ENCODE peak calls at places on chromosomes 4 and X, in four cellular contexts. P, N, M and F are unnamed samples.

GRCh38 chrX:2614911-2615310 is 76.2 kb upstream of the CD99 start:
- DNase-seq in P (no peak), M (peak; percentile 78), N (no peak), F (no peak)

GRCh38 chr4:83107636-83108035 is 6.9 kb downstream of the PLAC8 start:
- DNase-seq in M (no peak), P (no peak), N (no peak), F (no peak)

GRCh38 chr4:99404595-99405287 is 30.4 kb downstream of the ADH7 start:
- DNase-seq in M (peak; percentile 96), N (no peak), P (peak; percentile 52), F (no peak)

GRCh38 chrX:14753436-14753835 is 119.4 kb downstream of the FANCB start:
- DNase-seq in P (no peak), M (no peak), N (no peak), F (no peak)

GRCh38 chr4:99062120-99062519 is 26.5 kb downstream of the ADH5 start:
- DNase-seq in N (no peak), M (no peak), P (no peak), F (no peak)

GRCh38 chr4:125789018-125789417 is 474.3 kb downstream of the FAT4 start:
- DNase-seq in P (no peak), N (no peak), M (peak; percentile 40), F (no peak)

GRCh38 chr4:145732416-145732815 is 52.5 kb downstream of the C4orf51 start:
- DNase-seq in N (no peak), P (no peak), M (no peak), F (no peak)

GRCh38 chr4:148207074-148207473 is 235.1 kb downstream of the NR3C2 start:
- DNase-seq in N (no peak), P (no peak), M (no peak), F (no peak)

GRCh38 chr4:176377705-176378302 is 58.0 kb downstream of the SPCS3 start:
- DNase-seq in M (peak; percentile 51), N (no peak), P (peak; percentile 63), F (no peak)

GRCh38 chr4:152106113-152106763 is 345.4 kb upstream of the GATB start:
- DNase-seq in N (peak; percentile 49), P (no peak), M (peak; percentile 96), F (no peak)

GRCh38 chrX:20742106-20742505 is 475.4 kb upstream of the RPS6KA3 start:
- DNase-seq in N (no peak), M (peak; percentile 33), P (no peak), F (no peak)

GRCh38 chr4:31793907-31794306 is 1073.7 kb downstream of the PCDH7 start:
- DNase-seq in P (no peak), M (peak; percentile 7), N (no peak), F (no peak)

GRCh38 chrX:97563531-97564133 is 679.9 kb downstream of the RPA4 start:
- DNase-seq in N (peak; percentile 26), M (peak; percentile 77), P (peak; percentile 92), F (no peak)

GRCh38 chr4:84622959-84623358 is 40.0 kb downstream of the CDS1 start:
- DNase-seq in N (no peak), M (no peak), P (no peak), F (no peak)

GRCh38 chrX:150007356-150007755 is 69.1 kb upstream of the EOLA2 start:
- DNase-seq in M (no peak), N (no peak), P (no peak), F (no peak)

GRCh38 chrX:18769812-18770573 is 62.5 kb downstream of the PPEF1 start:
- DNase-seq in N (no peak), M (peak; percentile 48), P (no peak), F (no peak)

GRCh38 chr4:156974264-156974663 is 2.7 kb upstream of the PDGFC start:
- DNase-seq in N (no peak), M (peak; percentile 84), P (no peak), F (no peak)

GRCh38 chr4:41334182-41334581 is 77.5 kb downstream of the UCHL1 start:
- DNase-seq in N (no peak), M (no peak), P (no peak), F (no peak)

DNA sequence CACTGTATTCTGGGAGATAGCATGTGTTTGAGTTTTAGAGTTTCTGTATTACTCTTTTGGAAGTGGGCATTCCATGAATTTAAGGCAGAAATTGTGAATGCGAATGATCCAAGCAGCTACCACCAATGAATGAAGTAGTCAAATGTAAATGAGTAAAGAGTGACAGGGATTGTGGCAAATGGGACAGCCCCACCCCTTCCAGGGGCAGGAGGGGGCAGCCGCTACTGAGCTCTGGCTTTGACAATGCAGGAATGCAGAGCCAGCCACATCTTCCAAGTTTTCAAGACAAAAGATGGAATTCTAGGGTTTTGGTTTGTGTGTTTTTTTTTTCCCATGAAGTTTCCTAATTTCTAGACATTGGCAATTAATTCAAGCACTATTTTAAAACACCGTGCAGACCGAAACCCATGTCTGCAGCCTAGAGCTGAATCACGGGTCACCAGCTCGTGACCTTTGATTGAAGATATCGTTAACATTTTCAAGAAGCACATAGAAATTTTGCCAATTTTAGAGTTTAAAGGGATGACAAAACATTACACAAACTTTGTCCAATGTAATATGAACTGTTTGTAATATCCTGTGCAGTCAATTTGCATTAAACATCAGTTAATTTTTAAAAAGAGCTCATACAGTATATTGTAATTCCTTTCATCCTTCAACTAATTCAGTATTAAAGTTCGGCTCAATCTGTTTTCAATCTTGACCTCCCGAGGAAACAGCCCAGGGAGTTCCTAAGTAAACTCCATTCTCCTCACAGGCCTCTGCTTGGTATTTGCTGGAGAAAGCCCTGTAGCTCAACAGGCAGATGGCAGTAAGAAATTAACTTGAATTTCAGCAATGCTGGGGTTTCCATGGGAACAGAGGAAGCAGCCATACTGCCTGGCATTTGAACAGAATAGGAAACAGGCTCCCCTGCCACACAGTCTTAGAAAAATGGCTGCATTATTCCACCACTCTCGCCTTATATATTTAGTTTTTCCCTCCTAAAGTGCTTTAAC is 83.4 kb downstream of the UCHL1 start:
- DNase-seq in N (no peak), M (peak; percentile 90), P (no peak), F (no peak)
- TF ChIP-seq CTCF in N (no peak), M (peak; percentile 26), P (no peak), F (peak; percentile 33)

DNA sequence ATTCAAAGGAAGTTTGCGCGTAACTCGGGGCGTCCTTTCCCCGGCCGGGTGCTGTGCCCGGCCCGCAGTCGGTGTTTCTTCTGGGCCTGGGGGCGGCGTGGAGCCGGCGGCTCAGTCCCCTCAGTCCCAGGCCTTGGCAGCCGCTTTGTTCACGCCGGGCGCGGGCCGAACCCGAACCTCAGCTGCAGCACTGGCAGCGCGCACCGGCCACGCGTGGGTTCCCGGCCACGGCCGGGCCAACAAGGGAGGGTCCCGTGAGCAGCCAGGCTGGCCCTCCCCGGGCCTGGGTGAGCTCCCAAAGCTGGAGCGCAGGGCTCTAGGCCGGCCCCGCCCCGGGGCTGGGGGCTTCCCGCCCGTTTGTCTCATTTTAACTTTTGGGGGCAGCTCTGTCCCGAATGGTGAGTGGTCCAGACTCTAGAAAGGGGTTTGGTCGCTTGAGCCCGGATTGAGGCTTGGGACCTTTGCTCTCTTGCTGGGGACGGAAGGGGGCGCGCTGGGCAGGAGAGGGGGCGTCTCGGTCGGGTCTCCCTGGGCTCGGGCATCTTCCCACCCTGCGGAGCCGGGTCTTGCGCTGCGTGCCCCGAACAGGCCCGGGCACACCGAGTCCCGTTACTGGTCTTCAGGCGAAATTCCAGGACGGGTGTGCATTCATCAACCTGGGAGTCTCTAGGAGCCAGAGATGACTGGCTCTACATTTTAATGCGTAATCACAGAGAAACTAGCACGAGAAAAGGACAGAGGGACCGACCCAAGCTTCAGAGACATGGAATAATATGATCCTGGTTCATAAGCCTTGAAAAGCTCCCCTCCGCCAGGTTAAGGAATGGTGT is 177.1 kb downstream of the CBR4 start:
- DNase-seq in N (peak; percentile 62), M (no peak), P (no peak), F (no peak)
- TF ChIP-seq CTCF in N (peak; percentile 30), M (peak; percentile 36), P (no peak), F (no peak)

GRCh38 chrX:130415201-130415600 is 13.4 kb downstream of the RBMX2 start:
- DNase-seq in N (no peak), M (no peak), P (no peak), F (no peak)

GRCh38 chrX:130416785-130417184 is 15.0 kb downstream of the RBMX2 start:
- DNase-seq in P (no peak), M (no peak), N (no peak), F (no peak)

GRCh38 chrX:130419263-130419662 is 17.5 kb downstream of the RBMX2 start:
- DNase-seq in N (no peak), P (no peak), M (no peak), F (no peak)

GRCh38 chrX:130418740-130419139 is 17.0 kb downstream of the RBMX2 start:
- DNase-seq in P (no peak), M (no peak), N (no peak), F (no peak)

DNA sequence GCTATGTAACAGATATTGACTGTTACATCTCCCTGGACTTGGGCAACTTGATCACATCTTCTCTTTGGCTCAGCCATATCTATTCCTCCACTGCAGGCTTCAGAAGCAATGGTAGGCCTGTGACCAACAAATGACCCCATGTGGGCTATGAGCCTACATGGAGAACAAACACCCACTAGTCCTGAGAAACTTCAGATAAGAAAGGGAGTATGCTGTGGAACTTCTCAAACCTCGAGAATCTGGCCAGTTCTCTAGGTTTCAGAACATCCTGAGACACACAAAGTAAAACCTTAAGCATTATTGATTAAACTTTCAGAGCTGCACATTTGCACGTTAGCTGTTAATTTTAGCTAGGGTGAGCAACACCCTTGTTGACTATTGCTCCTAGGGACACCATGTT is 16.3 kb downstream of the RBMX2 start:
- DNase-seq in P (no peak), N (no peak), M (no peak), F (no peak)
- TF ChIP-seq CTCF in P (no peak), N (no peak), M (no peak), F (no peak)

GRCh38 chrX:10855845-10856244 is 235.5 kb upstream of the MID1 start:
- DNase-seq in P (no peak), N (no peak), M (no peak), F (no peak)
- TF ChIP-seq CTCF in P (no peak), N (no peak), M (no peak), F (no peak)

GRCh38 chrX:155441097-155441496 is 17.3 kb downstream of the F8A3 start:
- DNase-seq in M (no peak), N (no peak), P (no peak), F (no peak)

GRCh38 chrX:155434906-155435743 is 23.3 kb downstream of the F8A3 start:
- DNase-seq in N (peak; percentile 19), P (no peak), M (no peak), F (no peak)

GRCh38 chrX:155435744-155436112 is 22.7 kb downstream of the F8A3 start:
- DNase-seq in P (no peak), M (no peak), N (no peak), F (no peak)
- TF ChIP-seq CTCF in P (no peak), M (no peak), N (no peak), F (no peak)